ENCODE peak calls at places on chromosome 18, in five cellular contexts. X is brain microvascular endothelial cell, P is upper lobe of right lung, B is adrenal gland, N is WERI-Rb-1. O is an unnamed sample. For H3K36me3, the result is how much of the 10 kb centered on the place peaks cover.

GRCh38 chr18:74947417-74947816 is 261.5 kb downstream of the PTGR3 start:
- DNase-seq in N (no peak), X (no peak), P (no peak), B (no peak), O (no peak)

GRCh38 chr18:671405-671804 is 14.0 kb downstream of the TYMS start:
- DNase-seq in B (no peak), N (no peak), P (no peak), X (no peak), O (no peak)

GRCh38 chr18:57819671-57820460 is 16.8 kb upstream of the ATP8B1 start:
- DNase-seq in N (peak), P (peak), X (peak), B (peak), O (peak)

GRCh38 chr18:38241216-38241615 is 675.6 kb upstream of the CELF4 start:
- DNase-seq in B (no peak), X (peak), P (no peak), N (no peak), O (no peak)

GRCh38 chr18:57585421-57585820 is 1.1 kb downstream of the FECH start:
- DNase-seq in B (no peak), N (no peak), X (no peak), P (no peak), O (no peak)

GRCh38 chr18:73520229-73520628 is 627.4 kb downstream of the FBXO15 start:
- DNase-seq in X (no peak), N (peak), P (no peak), B (no peak), O (no peak)

GRCh38 chr18:20997371-20997770 is 114.2 kb downstream of the ROCK1 start:
- DNase-seq in B (no peak), P (no peak), N (no peak), X (no peak), O (no peak)

GRCh38 chr18:55228191-55228590 is 268.9 kb upstream of the CCDC68 start:
- DNase-seq in N (no peak), P (no peak), B (no peak), X (no peak), O (no peak)

GRCh38 chr18:28013064-28013463 is 163.9 kb downstream of the CDH2 start:
- DNase-seq in P (no peak), B (no peak), X (no peak), N (no peak), O (no peak)

GRCh38 chr18:42915240-42915791 is 200.2 kb downstream of the RIT2 start:
- DNase-seq in P (no peak), X (no peak), N (no peak), B (no peak), O (no peak)

GRCh38 chr18:67425724-67426123 is 90.8 kb downstream of the DSEL start:
- DNase-seq in B (no peak), N (no peak), X (peak), P (no peak), O (no peak)

GRCh38 chr18:1133541-1133940 is 228.9 kb downstream of the ADCYAP1 start:
- DNase-seq in N (no peak), P (no peak), B (no peak), X (no peak), O (no peak)

GRCh38 chr18:73742959-73743358 is 404.7 kb downstream of the FBXO15 start:
- DNase-seq in P (no peak), B (no peak), X (no peak), N (no peak), O (no peak)

GRCh38 chr18:22505136-22505535 is 87.4 kb upstream of the CTAGE1 start:
- DNase-seq in B (no peak), X (no peak), P (no peak), N (no peak), O (no peak)

DNA sequence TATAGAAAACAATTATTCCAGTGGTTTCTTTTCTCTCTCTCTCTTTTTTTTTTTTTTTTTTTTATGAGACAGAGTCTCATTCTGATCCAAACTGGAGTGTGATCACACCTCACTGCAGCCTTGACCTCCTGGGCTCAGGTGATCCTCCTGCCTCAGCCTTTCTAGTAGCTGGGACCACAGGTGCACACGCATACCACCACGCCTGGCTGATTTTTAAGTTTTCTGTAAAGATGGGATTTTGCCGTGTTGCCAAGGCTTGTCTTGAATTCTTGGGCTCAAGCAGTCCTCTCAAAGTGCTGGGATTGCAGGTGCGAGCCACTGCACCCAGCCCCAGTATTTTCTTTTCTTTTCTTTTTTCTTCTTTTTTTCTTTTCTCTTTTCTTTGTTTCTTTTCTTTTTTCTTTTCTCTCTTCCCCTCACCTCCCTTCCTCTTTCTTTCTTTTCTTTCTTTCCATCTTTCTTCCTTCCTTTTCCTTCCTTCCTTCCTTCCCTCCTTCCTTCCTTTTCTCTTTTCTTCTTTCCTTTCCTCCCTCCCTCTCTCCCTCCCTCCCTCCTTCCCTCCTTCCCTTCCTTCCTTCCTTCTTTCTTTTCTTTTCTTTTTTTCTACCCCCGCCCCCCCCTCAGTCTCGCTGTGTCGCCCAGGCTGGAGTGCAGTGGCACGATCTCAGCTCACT is 76.9 kb downstream of the ZNF532 start:
- DNase-seq in X (no peak), B (no peak), N (no peak), P (no peak), O (no peak)
- H3K36me3 ChIP-seq in X (under half), B (under half), N (half or more), P (under half), O (half or more)

GRCh38 chr18:80175451-80176235 is 66.6 kb downstream of the ADNP2 start:
- DNase-seq in N (no peak), P (peak), B (no peak), X (peak), O (no peak)
- TF ChIP-seq CTCF in N (no peak), P (no peak), B (no peak), X (no peak), O (no peak)

DNA sequence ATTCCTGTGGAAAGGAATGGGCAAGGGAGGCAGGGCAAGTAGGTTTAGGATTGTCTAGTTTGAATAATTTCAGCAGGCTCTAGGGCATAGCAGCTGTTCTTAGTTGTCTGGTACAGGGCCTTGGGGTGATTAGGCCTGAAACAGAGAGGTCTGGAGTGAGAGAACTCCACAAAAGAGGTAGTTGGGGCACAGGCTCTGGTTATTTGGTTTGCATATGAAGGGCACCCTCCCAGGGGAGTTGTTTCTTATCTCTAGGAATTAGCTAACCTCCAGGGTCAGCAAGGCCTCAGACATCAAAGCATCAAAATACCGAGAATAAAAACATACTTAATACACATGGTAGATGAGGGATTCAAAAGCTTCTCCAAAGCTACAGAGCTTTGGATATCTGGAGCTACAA is 38.4 kb upstream of the SLC14A2 start:
- DNase-seq in N (no peak), P (no peak), B (no peak), X (no peak), O (no peak)
- H3K36me3 ChIP-seq in N (under half), P (under half), B (under half), X (under half), O (under half)

GRCh38 chr18:3970929-3971328 is 484.2 kb downstream of the DLGAP1 start:
- DNase-seq in P (no peak), B (peak), N (no peak), X (no peak), O (no peak)
- TF ChIP-seq CTCF in P (no peak), B (peak), N (peak), X (peak), O (no peak)

GRCh38 chr18:24089059-24089458 is 49.8 kb upstream of the CABYR start:
- DNase-seq in B (no peak), N (no peak), P (no peak), X (no peak), O (no peak)

GRCh38 chr18:24080861-24081260 is 58.0 kb upstream of the CABYR start:
- DNase-seq in X (no peak), N (no peak), P (no peak), B (no peak), O (no peak)

GRCh38 chr18:24086082-24086481 is 52.8 kb upstream of the CABYR start:
- DNase-seq in B (no peak), X (no peak), N (no peak), P (no peak), O (no peak)

GRCh38 chr18:24078391-24078790 is 60.5 kb upstream of the CABYR start:
- DNase-seq in N (no peak), B (no peak), X (no peak), P (no peak), O (no peak)

GRCh38 chr18:24083550-24083949 is 55.3 kb upstream of the CABYR start:
- DNase-seq in X (no peak), N (no peak), P (no peak), B (no peak), O (no peak)
- H3K36me3 ChIP-seq in X (under half), N (under half), P (under half), B (under half), O (under half)

GRCh38 chr18:44823782-44824181 is 143.1 kb downstream of the SETBP1 start:
- DNase-seq in P (no peak), N (no peak), B (peak), X (no peak), O (no peak)

GRCh38 chr18:44823286-44823685 is 142.6 kb downstream of the SETBP1 start:
- DNase-seq in N (no peak), X (no peak), P (no peak), B (no peak), O (no peak)

GRCh38 chr18:44826418-44827259 is 146.0 kb downstream of the SETBP1 start:
- DNase-seq in B (peak), P (no peak), X (peak), N (no peak), O (peak)

GRCh38 chr18:44821924-44822323 is 141.2 kb downstream of the SETBP1 start:
- DNase-seq in X (no peak), P (no peak), N (no peak), B (no peak), O (no peak)

GRCh38 chr18:44824884-44825283 is 144.2 kb downstream of the SETBP1 start:
- DNase-seq in X (no peak), B (no peak), N (no peak), P (no peak), O (no peak)
- TF ChIP-seq CTCF in X (no peak), B (no peak), N (no peak), P (no peak), O (no peak)

DNA sequence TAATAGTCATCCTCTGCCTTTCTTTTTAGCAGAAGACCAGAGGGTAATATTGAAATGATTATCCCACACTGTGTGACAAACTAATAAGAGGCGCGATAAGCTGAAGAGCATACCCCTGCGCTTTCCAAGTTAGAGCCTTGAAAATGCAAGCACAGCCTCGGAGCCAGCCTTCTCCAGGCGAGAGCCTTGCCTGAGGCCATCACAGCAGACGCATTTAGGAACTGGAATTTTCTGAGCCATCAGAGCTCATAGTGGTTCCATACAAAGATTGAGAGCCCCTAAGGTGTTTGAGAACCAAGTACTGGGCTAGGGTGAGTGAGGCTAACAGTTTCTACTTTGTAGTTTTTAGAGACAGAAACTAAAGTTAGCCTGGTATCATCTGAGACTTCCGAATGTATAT is 19.9 kb downstream of the PSMG2 start:
- DNase-seq in N (no peak), B (no peak), X (no peak), P (no peak), O (no peak)
- H3K36me3 ChIP-seq in N (half or more), B (half or more), X (under half), P (half or more), O (half or more)

GRCh38 chr18:49464718-49465598 is 4.5 kb upstream of the DYM start:
- DNase-seq in N (no peak), P (no peak), X (peak), B (no peak), O (no peak)
- TF ChIP-seq CTCF in N (peak), P (no peak), X (no peak), B (no peak), O (no peak)

DNA sequence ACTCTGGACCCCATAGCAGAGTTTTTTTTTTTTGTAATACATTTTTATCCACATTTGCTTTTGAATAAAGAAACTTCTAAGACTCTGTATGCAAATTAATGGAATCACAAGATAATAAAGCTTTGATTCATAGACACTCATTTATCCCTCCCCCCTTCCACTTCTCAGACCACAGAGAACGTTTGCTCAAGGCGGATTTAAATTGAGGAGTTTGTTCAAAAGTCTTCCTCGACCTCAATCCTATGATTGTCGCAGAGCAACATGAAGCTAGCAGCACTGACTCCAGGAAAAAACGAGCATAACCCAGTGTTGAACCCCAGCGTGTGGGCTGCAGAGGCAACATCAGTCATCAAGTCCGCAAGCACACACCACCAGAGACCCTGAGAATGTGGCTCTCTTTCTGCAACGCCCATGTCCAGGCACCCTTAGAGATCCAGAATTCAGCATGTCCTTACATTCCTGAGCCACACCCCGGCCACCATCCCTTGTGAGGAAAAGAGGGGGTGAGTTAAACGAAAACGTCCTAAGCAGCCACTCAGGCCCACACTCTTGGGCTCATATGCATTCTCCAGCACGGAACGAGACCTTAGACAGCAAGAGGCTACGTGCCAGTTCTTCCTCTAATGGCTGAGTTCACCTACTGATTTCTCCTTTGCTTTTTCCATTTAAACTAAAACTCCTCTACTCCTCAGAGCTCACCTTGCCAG is 116.3 kb downstream of the MBP start:
- DNase-seq in B (no peak), P (no peak), X (no peak), N (no peak), O (no peak)
- H3K36me3 ChIP-seq in B (under half), P (under half), X (under half), N (under half), O (under half)

O was measured in psoas muscle.